ENCODE peak calls at places on chromosomes 16 and 17, in ten cellular contexts. P is kidney epithelial cell; Z is RWPE1; Y is stimulated activated CD8-positive, alpha-beta memory T cell treated with anti-CD3 and anti-CD28 coated beads, Interleukin-4, amount 100 ng/mL, for 24 hours; Q is activated CD4-positive, alpha-beta T cell treated with anti-CD3 and anti-CD28 coated beads for 24 hours; S is activated naive CD4-positive, alpha-beta T cell; X is effector CD4-positive, alpha-beta T cell; E is stomach; M is effector memory CD4-positive, alpha-beta T cell; G is CD8-positive, alpha-beta memory T cell. N is an unnamed sample.

GRCh38 chr16:53098526-53099317 is 43.9 kb downstream of the CHD9 start:
- DNase-seq in P (peak), Z (peak), Y (peak), Q (no peak), S (no peak), X (peak), E (peak), M (peak), G (peak), N (peak)

GRCh38 chr17:50360716-50361115 is 12.3 kb downstream of the MRPL27 start:
- DNase-seq in P (no peak), Z (no peak), Y (no peak), Q (no peak), S (no peak), X (no peak), E (no peak), M (no peak), G (no peak), N (no peak)

GRCh38 chr16:86611958-86612357 is 33.6 kb downstream of the FOXL1 start:
- DNase-seq in P (no peak), Z (no peak), Y (no peak), Q (no peak), S (no peak), X (no peak), E (no peak), M (no peak), G (no peak), N (no peak)

GRCh38 chr16:3444032-3444388 is 530 bp downstream of the NAA60 start:
- DNase-seq in P (no peak), Z (peak), Y (no peak), Q (peak), S (no peak), X (no peak), E (peak), M (no peak), G (peak), N (no peak)

GRCh38 chr17:31674717-31675349 is 184.2 kb downstream of the COPRS start:
- DNase-seq in P (peak), Z (peak), Y (no peak), Q (no peak), S (no peak), X (no peak), E (no peak), M (no peak), G (no peak), N (no peak)

GRCh38 chr16:1493746-1494094 is 560 bp downstream of the TELO2 start:
- DNase-seq in P (no peak), Z (peak), Y (no peak), Q (no peak), S (no peak), X (no peak), E (no peak), M (no peak), G (no peak), N (peak)

GRCh38 chr17:32197987-32198386 is 55.7 kb downstream of the RHOT1 start:
- DNase-seq in P (no peak), Z (no peak), Y (no peak), Q (no peak), S (no peak), X (no peak), E (no peak), M (no peak), G (no peak), N (no peak)

GRCh38 chr17:18257268-18257681 is 1.3 kb downstream of the FLII start:
- DNase-seq in P (no peak), Z (peak), Y (no peak), Q (no peak), S (no peak), X (no peak), E (peak), M (no peak), G (no peak), N (peak)

GRCh38 chr16:20918486-20919239 is 18.1 kb downstream of the LYRM1 start:
- DNase-seq in P (no peak), Z (no peak), Y (no peak), Q (no peak), S (no peak), X (no peak), E (no peak), M (no peak), G (no peak), N (no peak)

GRCh38 chr16:82240111-82240510 is 70.1 kb upstream of the MPHOSPH6 start:
- DNase-seq in P (no peak), Z (peak), Y (no peak), Q (no peak), S (no peak), X (no peak), E (no peak), M (no peak), G (no peak), N (no peak)

GRCh38 chr17:79746955-79747507 is 16.3 kb downstream of the ENPP7 start:
- DNase-seq in P (no peak), Z (no peak), Y (no peak), Q (no peak), S (no peak), X (no peak), E (no peak), M (no peak), G (no peak), N (no peak)

GRCh38 chr17:12664894-12665262 is 812 bp upstream of the MYOCD start:
- DNase-seq in P (no peak), Z (no peak), Y (no peak), Q (no peak), S (no peak), X (no peak), E (no peak), M (no peak), G (no peak), N (no peak)

GRCh38 chr16:16042076-16042475 is 92.7 kb downstream of the ABCC1 start:
- DNase-seq in P (no peak), Z (no peak), Y (no peak), Q (no peak), S (no peak), X (no peak), E (peak), M (no peak), G (no peak), N (no peak)

GRCh38 chr17:17387461-17388362 is 84.5 kb downstream of the NT5M start:
- DNase-seq in P (no peak), Z (peak), Y (no peak), Q (no peak), S (no peak), X (no peak), E (peak), M (no peak), G (no peak), N (no peak)

GRCh38 chr16:4415538-4416199 is 727 bp downstream of the CORO7 start:
- DNase-seq in P (no peak), Z (no peak), Y (peak), Q (peak), S (no peak), X (peak), E (peak), M (peak), G (peak), N (peak)

GRCh38 chr17:29620779-29621500 is 1.8 kb downstream of the CORO6 start:
- DNase-seq in P (no peak), Z (no peak), Y (no peak), Q (no peak), S (no peak), X (no peak), E (no peak), M (no peak), G (no peak), N (no peak)

GRCh38 chr17:76051571-76051970 is 20.7 kb downstream of the SRP68 start:
- DNase-seq in P (no peak), Z (no peak), Y (no peak), Q (no peak), S (no peak), X (no peak), E (no peak), M (no peak), G (no peak), N (no peak)

GRCh38 chr16:59341368-59341767 is 607.3 kb upstream of the GOT2 start:
- DNase-seq in P (no peak), Z (no peak), Y (no peak), Q (no peak), S (no peak), X (no peak), E (no peak), M (no peak), G (no peak), N (no peak)

GRCh38 chr16:23895052-23895451 is 59.3 kb downstream of the PRKCB start:
- DNase-seq in P (no peak), Z (no peak), Y (no peak), Q (no peak), S (no peak), X (no peak), E (no peak), M (no peak), G (no peak), N (no peak)

GRCh38 chr17:56257075-56257474 is 103.8 kb downstream of the ANKFN1 start:
- DNase-seq in P (no peak), Z (no peak), Y (no peak), Q (no peak), S (no peak), X (no peak), E (no peak), M (no peak), G (no peak), N (no peak)

GRCh38 chr16:78275420-78275819 is 176.0 kb downstream of the WWOX start:
- DNase-seq in P (no peak), Z (no peak), Y (no peak), Q (no peak), S (no peak), X (no peak), E (no peak), M (no peak), G (no peak), N (no peak)

GRCh38 chr16:73199214-73199613 is 151.3 kb upstream of the ZFHX3 start:
- DNase-seq in P (no peak), Z (no peak), Y (no peak), Q (no peak), S (no peak), X (no peak), E (no peak), M (no peak), G (no peak), N (no peak)

GRCh38 chr16:48684148-48684547 is 74.2 kb upstream of the N4BP1 start:
- DNase-seq in P (no peak), Z (no peak), Y (no peak), Q (no peak), S (no peak), X (no peak), E (no peak), M (no peak), G (no peak), N (no peak)

GRCh38 chr16:88403794-88404581 is 21.2 kb downstream of the ZNF469 start:
- DNase-seq in P (no peak), Z (no peak), Y (no peak), Q (no peak), S (no peak), X (no peak), E (no peak), M (no peak), G (no peak), N (no peak)

GRCh38 chr17:13230350-13230900 is 212.6 kb upstream of the ELAC2 start:
- DNase-seq in P (no peak), Z (no peak), Y (no peak), Q (no peak), S (no peak), X (no peak), E (no peak), M (no peak), G (no peak), N (no peak)

GRCh38 chr17:15917439-15918027 is 27.4 kb upstream of the ADORA2B start:
- DNase-seq in P (no peak), Z (no peak), Y (no peak), Q (no peak), S (no peak), X (no peak), E (no peak), M (no peak), G (no peak), N (no peak)

GRCh38 chr17:73550561-73550960 is 93.7 kb downstream of the SDK2 start:
- DNase-seq in P (no peak), Z (no peak), Y (no peak), Q (no peak), S (no peak), X (no peak), E (no peak), M (no peak), G (no peak), N (no peak)

GRCh38 chr16:59042296-59042695 is 308.2 kb upstream of the GOT2 start:
- DNase-seq in P (no peak), Z (no peak), Y (no peak), Q (no peak), S (no peak), X (no peak), E (no peak), M (no peak), G (no peak), N (no peak)